ENCODE peak calls at places on chromosomes 2 and 18, in four cellular contexts. T, C, N and R are unnamed samples.

GRCh38 chr18:77101410-77102245 is 31.0 kb downstream of the MBP start:
- DNase-seq in N (peak), C (no peak), T (peak), R (peak)

GRCh38 chr2:149040451-149040850 is 2.0 kb downstream of the LYPD6B start:
- DNase-seq in T (no peak), N (no peak), C (peak), R (peak)

GRCh38 chr2:161946489-161947107 is 127.4 kb downstream of the DPP4 start:
- DNase-seq in T (no peak), N (no peak), C (peak), R (no peak)

GRCh38 chr2:32417659-32418058 is 60.8 kb downstream of the BIRC6 start:
- DNase-seq in T (no peak), C (no peak), N (no peak), R (no peak)

GRCh38 chr2:46487667-46488333 is 8.4 kb downstream of the TMEM247 start:
- DNase-seq in N (no peak), C (no peak), T (no peak), R (no peak)

GRCh38 chr2:62267687-62268086 is 71.8 kb downstream of the B3GNT2 start:
- DNase-seq in T (no peak), C (no peak), N (no peak), R (no peak)

GRCh38 chr18:12278765-12279682 is 24.9 kb downstream of the CIDEA start:
- DNase-seq in T (no peak), N (no peak), C (peak), R (peak)

GRCh38 chr2:226118471-226119429 is 680.9 kb downstream of the IRS1 start:
- DNase-seq in N (no peak), T (no peak), C (peak), R (no peak)

GRCh38 chr18:68103561-68103960 is 587.0 kb upstream of the DSEL start:
- DNase-seq in T (no peak), C (no peak), N (no peak), R (no peak)

GRCh38 chr2:65605427-65606058 is 173.1 kb upstream of the SPRED2 start:
- DNase-seq in T (peak), N (no peak), C (no peak), R (peak)

GRCh38 chr2:137865954-137866540 is 98.2 kb upstream of the HNMT start:
- DNase-seq in T (no peak), N (peak), C (peak), R (no peak)

GRCh38 chr2:199975297-199975895 is 20.0 kb downstream of the MAIP1 start:
- DNase-seq in N (no peak), C (no peak), T (no peak), R (no peak)

GRCh38 chr2:50746526-50746925 is 285.4 kb downstream of the NRXN1 start:
- DNase-seq in C (peak), N (peak), T (no peak), R (no peak)

GRCh38 chr2:47811668-47812067 is 28.7 kb downstream of the MSH6 start:
- DNase-seq in T (no peak), N (no peak), C (no peak), R (no peak)

GRCh38 chr2:9806656-9807055 is 36.6 kb upstream of the TAF1B start:
- DNase-seq in N (peak), T (no peak), C (no peak), R (no peak)

GRCh38 chr2:71778514-71779305 is 325.3 kb downstream of the DYSF start:
- DNase-seq in C (no peak), N (no peak), T (no peak), R (no peak)

GRCh38 chr2:168338803-168339437 is 91.5 kb upstream of the STK39 start:
- DNase-seq in T (no peak), N (no peak), C (no peak), R (no peak)

GRCh38 chr2:119253114-119253702 is 29.6 kb downstream of the STEAP3 start:
- DNase-seq in C (no peak), N (no peak), T (no peak), R (no peak)

GRCh38 chr2:228652366-228652765 is 470.9 kb upstream of the SPHKAP start:
- DNase-seq in T (no peak), N (no peak), C (no peak), R (no peak)

GRCh38 chr18:50306944-50307343 is 19.5 kb upstream of the CXXC1 start:
- DNase-seq in N (no peak), T (no peak), C (no peak), R (no peak)

GRCh38 chr2:217118559-217118958 is 258.7 kb upstream of the TNP1 start:
- DNase-seq in N (no peak), C (no peak), T (no peak), R (no peak)

GRCh38 chr2:61055557-61055956 is 10.1 kb upstream of the SANBR start:
- DNase-seq in N (no peak), C (no peak), T (no peak), R (no peak)

GRCh38 chr2:130198343-130198742 is at the start of gene TUBA3E:
- DNase-seq in N (no peak), C (no peak), T (no peak), R (no peak)

GRCh38 chr2:23199115-23199918 is 185.7 kb upstream of the KLHL29 start:
- DNase-seq in T (no peak), N (peak), C (peak), R (peak)

DNA sequence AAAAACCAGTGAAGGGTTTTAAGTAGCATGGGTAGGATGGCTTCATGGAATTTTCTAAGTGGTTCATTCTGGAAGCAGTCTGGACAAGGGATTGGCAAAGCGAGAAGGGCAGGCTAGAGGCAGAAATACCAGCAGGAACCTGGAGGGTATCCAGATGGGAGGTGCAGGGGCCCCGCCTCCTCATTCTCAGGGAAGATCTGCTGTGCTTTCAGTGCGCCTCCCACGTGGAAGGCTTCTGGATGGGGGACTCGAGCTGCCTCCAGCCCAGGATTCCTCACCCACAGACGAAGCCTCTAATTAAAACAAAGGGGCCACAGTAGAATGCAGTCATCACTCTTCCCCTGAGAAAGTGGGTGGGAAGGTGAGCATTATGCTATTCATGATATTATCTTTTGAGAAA is 79.8 kb downstream of the VSNL1 start:
- DNase-seq in N (no peak), C (no peak), T (no peak), R (no peak)
- TF ChIP-seq TCF12 in N (no peak), C (no peak), T (no peak), R (no peak)

GRCh38 chr2:25009954-25010353 is 31.9 kb upstream of the EFR3B start:
- DNase-seq in N (no peak), C (no peak), T (no peak), R (no peak)
- TF ChIP-seq TCF12 in N (no peak), C (no peak), T (no peak), R (no peak)

GRCh38 chr2:85748039-85748438 is 5.8 kb upstream of the ATOH8 start:
- DNase-seq in C (no peak), T (peak), N (no peak), R (no peak)
- TF ChIP-seq TCF12 in C (no peak), T (peak), N (no peak), R (no peak)

DNA sequence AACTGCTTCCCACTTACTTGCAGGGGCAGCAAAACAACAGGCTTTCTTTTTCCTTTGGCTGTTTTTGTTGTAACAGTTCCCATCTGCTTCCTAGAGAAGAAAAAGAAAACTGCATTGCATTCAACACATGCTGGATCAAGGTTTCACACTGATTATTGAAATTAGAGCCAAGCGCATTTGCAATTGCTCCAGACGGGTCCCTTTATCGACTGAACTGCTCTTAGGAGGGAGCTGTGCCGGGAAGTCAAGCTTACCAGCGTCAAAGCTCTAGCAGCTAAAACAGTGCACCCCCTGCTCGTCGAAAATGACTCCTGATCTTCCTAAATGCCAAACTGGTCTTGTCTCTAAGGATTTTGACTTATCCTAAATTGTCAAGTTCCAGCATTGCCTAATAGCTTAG is 164.0 kb upstream of the SESTD1 start:
- DNase-seq in N (no peak), T (no peak), C (no peak), R (no peak)
- TF ChIP-seq TCF12 in N (no peak), T (no peak), C (no peak), R (no peak)

GRCh38 chr18:78676622-78677482 is 302.8 kb upstream of the SALL3 start:
- DNase-seq in N (no peak), T (no peak), C (no peak), R (no peak)
- TF ChIP-seq TCF12 in N (no peak), T (no peak), C (no peak), R (no peak)

GRCh38 chr18:79092869-79093268 is 23.7 kb downstream of the ATP9B start:
- DNase-seq in N (no peak), T (no peak), C (no peak), R (no peak)
- TF ChIP-seq TCF12 in N (no peak), T (no peak), C (no peak), R (no peak)